ENCODE peak calls at places on chromosome 20, in four cellular contexts. E is GM23338, M is HCT116, B is HepG2. D is an unnamed sample.

GRCh38 chr20:11549172-11550117 is 368.2 kb upstream of the BTBD3 start:
- DNase-seq in E (no peak), M (no peak), B (no peak), D (no peak)

GRCh38 chr20:7171911-7172310 is 404.4 kb downstream of the BMP2 start:
- DNase-seq in E (peak), M (no peak), B (no peak), D (no peak)

GRCh38 chr20:56554869-56555268 is 21.8 kb downstream of the FAM209B start:
- DNase-seq in E (peak), M (peak), B (peak), D (peak)

GRCh38 chr20:32553618-32554017 is 31.5 kb downstream of the NOL4L start:
- DNase-seq in E (no peak), M (no peak), B (no peak), D (no peak)

GRCh38 chr20:54132612-54133433 is 41.0 kb downstream of the CYP24A1 start:
- DNase-seq in E (peak), M (peak), B (peak), D (no peak)

GRCh38 chr20:15359056-15359455 is 1021.6 kb upstream of the FLRT3 start:
- DNase-seq in E (no peak), M (no peak), B (no peak), D (no peak)

GRCh38 chr20:33675127-33675954 is 1.1 kb upstream of the NECAB3 start:
- DNase-seq in E (no peak), M (no peak), B (no peak), D (no peak)

GRCh38 chr20:32356935-32357868 is 929 bp upstream of the ASXL1 start:
- DNase-seq in E (peak), M (peak), B (peak), D (no peak)

GRCh38 chr20:38073307-38074010 is 39.9 kb downstream of the RPRD1B start:
- DNase-seq in E (peak), M (peak), B (peak), D (peak)

GRCh38 chr20:51871943-51872342 is 69.6 kb upstream of the SALL4 start:
- DNase-seq in E (no peak), M (no peak), B (no peak), D (no peak)

DNA sequence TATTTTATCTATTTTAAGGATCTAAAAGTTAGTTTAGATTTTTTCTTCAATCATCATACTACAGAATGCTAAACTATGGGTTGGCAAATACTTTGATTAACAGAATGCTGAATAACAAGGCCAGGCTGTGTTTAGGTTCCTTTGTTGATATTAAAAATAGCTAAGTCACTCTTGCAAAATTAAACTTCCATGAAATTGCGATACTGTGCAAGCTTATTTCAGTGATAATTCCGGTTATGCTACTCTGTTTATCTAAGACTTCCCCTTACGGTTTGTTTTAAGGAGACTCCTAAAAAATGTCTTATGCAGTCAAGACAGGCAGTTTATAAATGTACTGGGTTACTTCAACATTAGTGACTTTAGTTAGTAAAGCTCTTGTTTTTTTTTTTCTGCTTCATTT is 2.7 kb downstream of the RNF24 start:
- DNase-seq in E (no peak), M (no peak), B (no peak), D (no peak)
- H3K4me3 ChIP-seq in E (no peak), M (no peak), B (no peak), D (peak)

GRCh38 chr20:58650776-58651547 is at the start of gene STX16:
- DNase-seq in E (peak), M (peak), B (peak), D (peak)
- TF ChIP-seq EZH2 in E (no peak), M (no peak), B (no peak), D (no peak)

DNA sequence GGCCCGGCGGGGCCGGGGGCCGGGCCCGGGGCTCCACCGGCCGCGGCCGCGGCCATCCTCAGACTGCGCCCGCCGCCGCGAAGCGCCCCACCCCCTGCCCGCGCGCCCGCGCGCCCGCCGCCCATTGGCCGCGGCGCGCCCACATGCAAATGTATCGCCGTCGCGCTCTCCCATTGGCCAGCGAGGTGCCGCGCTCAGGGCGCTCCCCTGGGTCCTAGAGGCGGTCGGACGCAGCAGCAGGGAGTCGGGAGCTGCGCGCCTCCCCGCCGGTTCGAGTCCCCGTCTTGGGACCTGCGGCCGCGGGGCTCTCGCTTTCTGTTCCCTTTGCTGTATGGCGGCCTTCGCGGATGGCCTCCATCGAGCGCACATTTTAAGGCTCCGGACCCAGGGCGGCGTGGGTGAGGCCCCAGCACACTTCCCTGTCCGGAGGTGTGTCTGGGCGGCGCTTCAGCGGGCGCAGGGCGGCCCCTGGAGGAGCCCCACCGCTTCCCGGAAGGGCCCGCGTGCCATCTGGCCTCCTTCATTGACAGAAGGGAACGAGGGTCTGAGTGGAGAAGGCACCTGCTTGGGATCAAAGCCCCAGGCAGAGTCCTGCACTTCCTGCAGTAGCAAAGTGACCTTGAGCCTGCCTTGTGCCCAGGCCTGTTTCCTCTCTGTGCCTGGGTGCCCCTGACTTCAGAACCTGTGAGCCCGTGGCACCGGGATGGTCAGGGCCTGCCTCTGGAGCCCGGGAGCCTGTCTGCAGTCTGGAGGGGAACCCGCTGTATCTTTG is at the start of gene CABLES2:
- DNase-seq in E (peak), M (peak), B (peak), D (peak)
- TF ChIP-seq POLR2AphosphoS5 in E (no peak), M (no peak), B (no peak), D (peak)

GRCh38 chr20:50516935-50517816 is 7.0 kb downstream of the PTPN1 start:
- DNase-seq in E (no peak), M (no peak), B (no peak), D (no peak)

GRCh38 chr20:50517817-50518154 is 7.6 kb downstream of the PTPN1 start:
- DNase-seq in E (no peak), M (no peak), B (no peak), D (no peak)

GRCh38 chr20:50519036-50519780 is 9.0 kb downstream of the PTPN1 start:
- DNase-seq in E (no peak), M (no peak), B (no peak), D (no peak)

GRCh38 chr20:50516180-50516934 is 6.2 kb downstream of the PTPN1 start:
- DNase-seq in E (no peak), M (no peak), B (no peak), D (no peak)

GRCh38 chr20:50518270-50518721 is 8.1 kb downstream of the PTPN1 start:
- DNase-seq in E (no peak), M (no peak), B (no peak), D (no peak)
- H3K4me3 ChIP-seq in E (no peak), M (no peak), B (no peak), D (peak)

DNA sequence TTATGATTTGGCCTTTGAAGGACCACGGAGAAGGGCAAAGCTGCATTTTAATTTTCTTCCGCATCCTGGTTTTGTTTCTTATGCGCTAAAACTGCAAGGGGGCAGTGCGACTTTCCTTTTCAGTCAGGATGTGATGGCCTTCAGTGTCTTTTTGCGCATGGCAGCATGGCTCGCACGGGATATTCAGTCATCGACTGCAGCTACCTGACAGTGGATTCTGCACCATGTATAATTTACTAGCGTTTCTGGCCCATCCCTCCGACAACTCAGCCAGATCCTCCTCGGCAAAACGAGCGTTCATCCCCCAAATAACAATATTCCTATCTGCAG is 2.2 kb downstream of the LAMP5 start:
- DNase-seq in E (peak), M (no peak), B (no peak), D (no peak)
- TF ChIP-seq EZH2 in E (peak), M (no peak), B (no peak), D (no peak)

GRCh38 chr20:19890358-19891117 is 126.6 kb upstream of the NAA20 start:
- DNase-seq in E (no peak), M (no peak), B (no peak), D (no peak)
- TF ChIP-seq POLR2AphosphoS5 in E (no peak), M (no peak), B (no peak), D (no peak)